ENCODE peak calls at places on chromosomes 1 and 21, in four cellular contexts. One of them, this sample, is unnamed.

GRCh38 chr21:37008705-37009104 is 2.2 kb downstream of the RIPPLY3 start:
- DNase-seq in SK-N-SH: peak
- DNase-seq in endothelial cell of umbilical vein: no peak
- DNase-seq in HCT116: no peak
- DNase-seq in this sample: no peak

GRCh38 chr1:95916616-95917015 is 682.6 kb downstream of the RWDD3 start:
- DNase-seq in SK-N-SH: no peak
- DNase-seq in endothelial cell of umbilical vein: peak
- DNase-seq in HCT116: no peak
- DNase-seq in this sample: no peak

GRCh38 chr1:97920275-97920831 is 481 bp downstream of the DPYD start:
- DNase-seq in SK-N-SH: no peak
- DNase-seq in endothelial cell of umbilical vein: peak
- DNase-seq in HCT116: no peak
- DNase-seq in this sample: no peak

GRCh38 chr1:184854036-184854435 is 99.4 kb upstream of the EDEM3 start:
- DNase-seq in SK-N-SH: no peak
- DNase-seq in endothelial cell of umbilical vein: no peak
- DNase-seq in HCT116: no peak
- DNase-seq in this sample: no peak

GRCh38 chr1:98048234-98048633 is 127.4 kb upstream of the DPYD start:
- DNase-seq in SK-N-SH: peak
- DNase-seq in endothelial cell of umbilical vein: peak
- DNase-seq in HCT116: no peak
- DNase-seq in this sample: peak

GRCh38 chr1:43358121-43358745 is 548 bp upstream of the CDC20 start:
- DNase-seq in SK-N-SH: peak
- DNase-seq in endothelial cell of umbilical vein: peak
- DNase-seq in HCT116: peak
- DNase-seq in this sample: no peak

GRCh38 chr1:7464736-7465135 is 306.4 kb upstream of the VAMP3 start:
- DNase-seq in SK-N-SH: no peak
- DNase-seq in endothelial cell of umbilical vein: no peak
- DNase-seq in HCT116: no peak
- DNase-seq in this sample: no peak

GRCh38 chr1:201691716-201692115 is 137.2 kb upstream of the IPO9 start:
- DNase-seq in SK-N-SH: no peak
- DNase-seq in endothelial cell of umbilical vein: no peak
- DNase-seq in HCT116: no peak
- DNase-seq in this sample: no peak

GRCh38 chr1:108845991-108846390 is 10.9 kb downstream of the AKNAD1 start:
- DNase-seq in SK-N-SH: no peak
- DNase-seq in endothelial cell of umbilical vein: no peak
- DNase-seq in HCT116: no peak
- DNase-seq in this sample: no peak

GRCh38 chr1:71882241-71883036 is 399.9 kb downstream of the NEGR1 start:
- DNase-seq in SK-N-SH: no peak
- DNase-seq in endothelial cell of umbilical vein: peak
- DNase-seq in HCT116: no peak
- DNase-seq in this sample: no peak

GRCh38 chr21:8989261-8989882 is 1532.0 kb upstream of the TPTE start:
- DNase-seq in SK-N-SH: no peak
- DNase-seq in endothelial cell of umbilical vein: peak
- DNase-seq in HCT116: no peak
- DNase-seq in this sample: no peak

GRCh38 chr1:111234866-111235265 is 7.4 kb downstream of the CHI3L2 start:
- DNase-seq in SK-N-SH: no peak
- DNase-seq in endothelial cell of umbilical vein: no peak
- DNase-seq in HCT116: no peak
- DNase-seq in this sample: no peak

GRCh38 chr1:15459771-15460719 is 3.5 kb downstream of the CELA2A start:
- DNase-seq in SK-N-SH: peak
- DNase-seq in endothelial cell of umbilical vein: no peak
- DNase-seq in HCT116: no peak
- DNase-seq in this sample: no peak

GRCh38 chr1:112402682-112403643 is 6.9 kb downstream of the CTTNBP2NL start:
- DNase-seq in SK-N-SH: no peak
- DNase-seq in endothelial cell of umbilical vein: no peak
- DNase-seq in HCT116: no peak
- DNase-seq in this sample: no peak

GRCh38 chr1:54977938-54978337 is 2.5 kb upstream of the TMEM61 start:
- DNase-seq in SK-N-SH: no peak
- DNase-seq in endothelial cell of umbilical vein: no peak
- DNase-seq in HCT116: no peak
- DNase-seq in this sample: peak

GRCh38 chr1:200739499-200740290 is 1.0 kb downstream of the CAMSAP2 start:
- DNase-seq in SK-N-SH: no peak
- DNase-seq in endothelial cell of umbilical vein: peak
- DNase-seq in HCT116: no peak
- DNase-seq in this sample: no peak

GRCh38 chr21:45540601-45540970 is 1.7 kb downstream of the SLC19A1 start:
- DNase-seq in SK-N-SH: peak
- DNase-seq in endothelial cell of umbilical vein: no peak
- DNase-seq in HCT116: no peak
- DNase-seq in this sample: peak
- H3K9ac ChIP-seq in SK-N-SH: no peak
- H3K9ac ChIP-seq in endothelial cell of umbilical vein: no peak
- H3K9ac ChIP-seq in HCT116: peak
- H3K9ac ChIP-seq in this sample: no peak

GRCh38 chr21:43734131-43734634 is 15.3 kb downstream of the PDXK start:
- DNase-seq in SK-N-SH: no peak
- DNase-seq in endothelial cell of umbilical vein: no peak
- DNase-seq in HCT116: no peak
- DNase-seq in this sample: no peak

GRCh38 chr21:43733529-43734071 is 14.7 kb downstream of the PDXK start:
- DNase-seq in SK-N-SH: no peak
- DNase-seq in endothelial cell of umbilical vein: no peak
- DNase-seq in HCT116: no peak
- DNase-seq in this sample: no peak

GRCh38 chr21:43733060-43733459 is 14.1 kb downstream of the PDXK start:
- DNase-seq in SK-N-SH: no peak
- DNase-seq in endothelial cell of umbilical vein: no peak
- DNase-seq in HCT116: no peak
- DNase-seq in this sample: no peak

GRCh38 chr21:43731476-43731875 is 12.5 kb downstream of the PDXK start:
- DNase-seq in SK-N-SH: no peak
- DNase-seq in endothelial cell of umbilical vein: no peak
- DNase-seq in HCT116: no peak
- DNase-seq in this sample: no peak

GRCh38 chr21:43731891-43732711 is 13.2 kb downstream of the PDXK start:
- DNase-seq in SK-N-SH: no peak
- DNase-seq in endothelial cell of umbilical vein: no peak
- DNase-seq in HCT116: no peak
- DNase-seq in this sample: no peak
- H3K9ac ChIP-seq in SK-N-SH: no peak
- H3K9ac ChIP-seq in endothelial cell of umbilical vein: no peak
- H3K9ac ChIP-seq in HCT116: no peak
- H3K9ac ChIP-seq in this sample: peak

GRCh38 chr1:93676424-93676823 is 5.2 kb downstream of the BCAR3 start:
- DNase-seq in SK-N-SH: no peak
- DNase-seq in endothelial cell of umbilical vein: peak
- DNase-seq in HCT116: no peak
- DNase-seq in this sample: no peak

GRCh38 chr1:93677729-93678128 is 3.9 kb downstream of the BCAR3 start:
- DNase-seq in SK-N-SH: no peak
- DNase-seq in endothelial cell of umbilical vein: no peak
- DNase-seq in HCT116: no peak
- DNase-seq in this sample: no peak

GRCh38 chr1:93678491-93678890 is 3.1 kb downstream of the BCAR3 start:
- DNase-seq in SK-N-SH: no peak
- DNase-seq in endothelial cell of umbilical vein: no peak
- DNase-seq in HCT116: no peak
- DNase-seq in this sample: no peak

GRCh38 chr1:93675272-93675671 is 6.4 kb downstream of the BCAR3 start:
- DNase-seq in SK-N-SH: no peak
- DNase-seq in endothelial cell of umbilical vein: peak
- DNase-seq in HCT116: no peak
- DNase-seq in this sample: no peak

GRCh38 chr1:93675931-93676330 is 5.7 kb downstream of the BCAR3 start:
- DNase-seq in SK-N-SH: no peak
- DNase-seq in endothelial cell of umbilical vein: no peak
- DNase-seq in HCT116: no peak
- DNase-seq in this sample: no peak
- H3K9ac ChIP-seq in SK-N-SH: peak
- H3K9ac ChIP-seq in endothelial cell of umbilical vein: no peak
- H3K9ac ChIP-seq in HCT116: no peak
- H3K9ac ChIP-seq in this sample: no peak

DNA sequence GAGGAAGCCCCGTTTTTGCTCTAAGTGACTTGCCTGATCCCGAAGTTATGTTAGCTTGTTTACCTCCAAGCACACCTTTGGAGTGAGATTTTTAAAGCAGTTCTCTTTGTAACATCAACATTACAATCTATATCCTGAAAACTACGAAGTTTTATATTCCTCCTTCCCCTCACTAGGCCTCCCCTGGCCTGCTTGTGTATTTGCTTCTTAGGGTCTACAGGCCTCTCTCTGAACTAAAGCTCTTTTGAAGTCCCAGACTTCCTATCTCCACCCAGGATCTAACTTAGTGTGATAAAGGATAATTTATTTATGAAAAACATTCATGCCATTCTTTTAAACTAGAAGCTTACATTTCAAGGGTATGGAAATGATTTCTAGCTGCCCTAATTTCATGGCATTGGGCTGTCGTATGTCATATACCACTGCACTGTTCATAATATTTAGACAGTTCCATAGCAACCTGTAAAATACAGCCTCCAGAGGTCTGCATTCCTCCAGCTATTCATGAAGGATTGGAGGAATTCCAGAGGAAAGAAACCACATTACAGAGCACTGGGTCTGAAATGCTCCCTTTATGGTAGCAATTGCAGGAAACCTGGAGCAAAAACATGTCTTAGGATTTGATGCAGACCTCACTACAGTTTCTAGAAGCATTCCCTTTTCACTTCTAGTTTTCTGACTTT is 36.0 kb upstream of the RGS1 start:
- DNase-seq in SK-N-SH: peak
- DNase-seq in endothelial cell of umbilical vein: peak
- DNase-seq in HCT116: peak
- DNase-seq in this sample: no peak
- H3K9ac ChIP-seq in SK-N-SH: peak
- H3K9ac ChIP-seq in endothelial cell of umbilical vein: peak
- H3K9ac ChIP-seq in HCT116: no peak
- H3K9ac ChIP-seq in this sample: no peak

GRCh38 chr1:30817083-30817450 is 59.5 kb upstream of the LAPTM5 start:
- DNase-seq in SK-N-SH: no peak
- DNase-seq in endothelial cell of umbilical vein: no peak
- DNase-seq in HCT116: no peak
- DNase-seq in this sample: no peak
- H3K9ac ChIP-seq in SK-N-SH: no peak
- H3K9ac ChIP-seq in endothelial cell of umbilical vein: no peak
- H3K9ac ChIP-seq in HCT116: no peak
- H3K9ac ChIP-seq in this sample: no peak

GRCh38 chr1:203553501-203553900 is 59.5 kb downstream of the OPTC start:
- DNase-seq in SK-N-SH: no peak
- DNase-seq in endothelial cell of umbilical vein: no peak
- DNase-seq in HCT116: no peak
- DNase-seq in this sample: no peak

GRCh38 chr1:203555046-203555445 is 61.1 kb downstream of the OPTC start:
- DNase-seq in SK-N-SH: no peak
- DNase-seq in endothelial cell of umbilical vein: no peak
- DNase-seq in HCT116: no peak
- DNase-seq in this sample: peak

GRCh38 chr1:203557390-203557789 is 63.4 kb downstream of the OPTC start:
- DNase-seq in SK-N-SH: no peak
- DNase-seq in endothelial cell of umbilical vein: no peak
- DNase-seq in HCT116: no peak
- DNase-seq in this sample: peak

GRCh38 chr1:203556047-203556851 is 62.3 kb downstream of the OPTC start:
- DNase-seq in SK-N-SH: peak
- DNase-seq in endothelial cell of umbilical vein: no peak
- DNase-seq in HCT116: no peak
- DNase-seq in this sample: peak

GRCh38 chr1:203555484-203556046 is 61.6 kb downstream of the OPTC start:
- DNase-seq in SK-N-SH: no peak
- DNase-seq in endothelial cell of umbilical vein: no peak
- DNase-seq in HCT116: no peak
- DNase-seq in this sample: peak
- H3K9ac ChIP-seq in SK-N-SH: peak
- H3K9ac ChIP-seq in endothelial cell of umbilical vein: no peak
- H3K9ac ChIP-seq in HCT116: no peak
- H3K9ac ChIP-seq in this sample: peak

GRCh38 chr21:25578070-25578961 is 29.0 kb downstream of the MRPL39 start:
- DNase-seq in SK-N-SH: no peak
- DNase-seq in endothelial cell of umbilical vein: no peak
- DNase-seq in HCT116: no peak
- DNase-seq in this sample: no peak
- H3K9ac ChIP-seq in SK-N-SH: no peak
- H3K9ac ChIP-seq in endothelial cell of umbilical vein: no peak
- H3K9ac ChIP-seq in HCT116: no peak
- H3K9ac ChIP-seq in this sample: no peak